ENCODE peak calls at places on chromosomes 1 and 21, in six cellular contexts. S, M, I, Z, F and R are unnamed samples. For H3K36me3 and H3K4me1, the result is how much of the 10 kb centered on the place peaks cover.

GRCh38 chr1:60863131-60863530 is 219.2 kb upstream of the NFIA start:
- DNase-seq in S (no peak), M (no peak), I (no peak), Z (no peak), F (no peak), R (no peak)

GRCh38 chr1:203271018-203271743 is 34.1 kb upstream of the BTG2 start:
- DNase-seq in S (peak), M (peak), I (peak), Z (peak), F (peak), R (peak)

GRCh38 chr21:38643404-38644023 is 145.2 kb upstream of the ERG start:
- DNase-seq in S (no peak), M (no peak), I (no peak), Z (no peak), F (no peak), R (no peak)

GRCh38 chr1:61950418-61950817 is 208.1 kb downstream of the PATJ start:
- DNase-seq in S (no peak), M (peak), I (peak), Z (no peak), F (peak), R (no peak)

GRCh38 chr1:245270972-245271371 is 116.2 kb downstream of the KIF26B start:
- DNase-seq in S (no peak), M (no peak), I (no peak), Z (no peak), F (no peak), R (no peak)

GRCh38 chr1:210621712-210622111 is 293.0 kb downstream of the HHAT start:
- DNase-seq in S (no peak), M (no peak), I (no peak), Z (no peak), F (no peak), R (no peak)

GRCh38 chr1:21263653-21264225 is 26.5 kb downstream of the ECE1 start:
- DNase-seq in S (no peak), M (no peak), I (no peak), Z (no peak), F (no peak), R (no peak)

GRCh38 chr1:115114308-115114707 is 25.0 kb upstream of the TSPAN2 start:
- DNase-seq in S (peak), M (no peak), I (no peak), Z (no peak), F (peak), R (no peak)

GRCh38 chr1:32798679-32799416 is 18.3 kb downstream of the YARS1 start:
- DNase-seq in S (no peak), M (peak), I (no peak), Z (no peak), F (peak), R (no peak)

GRCh38 chr1:90591355-90591969 is 125.6 kb downstream of the BARHL2 start:
- DNase-seq in S (no peak), M (no peak), I (no peak), Z (no peak), F (no peak), R (peak)
- H3K9ac ChIP-seq in S (no peak), M (no peak), I (no peak), Z (no peak), F (no peak), R (no peak)

DNA sequence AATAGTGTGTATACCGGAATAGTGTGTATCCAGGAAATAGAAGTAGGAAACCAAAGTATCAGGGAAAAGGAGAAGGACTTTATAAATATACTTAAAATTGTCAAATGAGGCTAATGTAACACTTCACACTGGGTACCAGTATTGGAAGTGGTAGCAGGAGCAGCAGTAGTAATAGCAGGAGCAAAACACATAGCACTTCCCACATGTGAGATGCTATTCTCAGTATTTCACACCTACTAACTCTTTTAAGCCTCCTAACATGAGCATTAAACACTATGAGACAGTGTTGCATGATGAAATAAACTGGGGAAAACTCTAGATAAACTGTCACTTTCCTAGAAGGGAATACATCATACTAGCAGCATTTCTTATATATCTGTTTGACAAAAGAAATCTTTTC is 376.7 kb downstream of the VAV3 start:
- DNase-seq in S (no peak), M (no peak), I (no peak), Z (no peak), F (no peak), R (no peak)
- H3K36me3 ChIP-seq in S (under half), M (under half), I (under half), Z (under half), F (under half), R (under half)

DNA sequence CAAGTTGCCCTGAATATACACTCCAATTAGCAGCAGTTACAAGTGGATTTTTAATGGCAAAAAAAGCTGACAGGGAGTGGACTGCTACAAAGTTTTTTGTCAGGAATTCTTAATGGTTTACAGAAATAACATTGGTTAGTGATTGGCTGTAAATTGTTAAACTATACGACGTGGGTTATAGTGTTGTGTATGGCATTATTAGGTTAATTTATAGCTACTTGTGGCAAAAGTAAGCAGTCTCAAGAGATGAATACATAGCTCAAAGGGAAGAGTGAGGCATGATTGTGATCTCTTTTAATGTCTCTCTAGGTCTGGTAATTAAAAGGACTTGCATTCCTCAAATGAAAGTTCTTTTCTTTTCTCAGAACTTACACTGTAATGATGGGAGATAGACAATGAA is 75.8 kb upstream of the CD1D start:
- DNase-seq in S (no peak), M (no peak), I (no peak), Z (no peak), F (no peak), R (no peak)
- H3K4me1 ChIP-seq in S (under half), M (under half), I (half or more), Z (under half), F (under half), R (under half)

DNA sequence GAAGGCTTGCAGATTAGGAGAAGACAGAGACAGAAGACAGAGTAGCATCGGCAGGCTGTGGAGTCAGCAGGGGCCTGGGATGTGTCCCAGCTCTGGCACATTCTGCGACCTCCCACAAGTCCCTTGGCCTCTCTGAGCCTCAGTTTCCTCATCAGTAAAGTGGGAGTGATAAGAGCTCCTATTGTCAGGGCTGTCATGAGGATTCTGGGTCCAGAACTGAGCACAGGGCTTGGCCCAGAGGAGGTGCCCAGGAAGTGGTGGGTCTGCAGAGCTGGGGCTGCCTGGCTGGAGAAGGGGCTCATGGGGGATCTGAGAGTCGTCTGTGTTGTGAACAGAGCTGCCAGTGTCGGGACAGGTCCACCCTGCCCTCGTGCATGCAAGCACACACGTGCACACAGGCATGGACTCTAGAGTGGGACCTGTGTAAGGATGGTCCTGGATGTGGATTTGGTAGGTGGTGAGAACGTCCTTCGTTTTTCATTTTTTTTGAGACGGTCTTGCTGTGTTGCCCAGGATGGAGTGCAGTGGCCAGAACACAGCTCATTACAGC is 262.9 kb downstream of the PTPRU start:
- DNase-seq in S (no peak), M (no peak), I (no peak), Z (no peak), F (no peak), R (no peak)
- H3K9ac ChIP-seq in S (no peak), M (no peak), I (no peak), Z (no peak), F (no peak), R (no peak)

GRCh38 chr1:201490708-201491131 is 16.2 kb downstream of the CSRP1 start:
- DNase-seq in S (no peak), M (no peak), I (no peak), Z (no peak), F (no peak), R (no peak)

GRCh38 chr1:201487742-201488141 is 18.8 kb upstream of the PHLDA3 start:
- DNase-seq in S (peak), M (no peak), I (no peak), Z (no peak), F (no peak), R (no peak)

GRCh38 chr1:201486158-201486557 is 17.2 kb upstream of the PHLDA3 start:
- DNase-seq in S (peak), M (no peak), I (no peak), Z (peak), F (no peak), R (no peak)

GRCh38 chr1:201489656-201490261 is 17.2 kb downstream of the CSRP1 start:
- DNase-seq in S (peak), M (peak), I (no peak), Z (no peak), F (no peak), R (no peak)

DNA sequence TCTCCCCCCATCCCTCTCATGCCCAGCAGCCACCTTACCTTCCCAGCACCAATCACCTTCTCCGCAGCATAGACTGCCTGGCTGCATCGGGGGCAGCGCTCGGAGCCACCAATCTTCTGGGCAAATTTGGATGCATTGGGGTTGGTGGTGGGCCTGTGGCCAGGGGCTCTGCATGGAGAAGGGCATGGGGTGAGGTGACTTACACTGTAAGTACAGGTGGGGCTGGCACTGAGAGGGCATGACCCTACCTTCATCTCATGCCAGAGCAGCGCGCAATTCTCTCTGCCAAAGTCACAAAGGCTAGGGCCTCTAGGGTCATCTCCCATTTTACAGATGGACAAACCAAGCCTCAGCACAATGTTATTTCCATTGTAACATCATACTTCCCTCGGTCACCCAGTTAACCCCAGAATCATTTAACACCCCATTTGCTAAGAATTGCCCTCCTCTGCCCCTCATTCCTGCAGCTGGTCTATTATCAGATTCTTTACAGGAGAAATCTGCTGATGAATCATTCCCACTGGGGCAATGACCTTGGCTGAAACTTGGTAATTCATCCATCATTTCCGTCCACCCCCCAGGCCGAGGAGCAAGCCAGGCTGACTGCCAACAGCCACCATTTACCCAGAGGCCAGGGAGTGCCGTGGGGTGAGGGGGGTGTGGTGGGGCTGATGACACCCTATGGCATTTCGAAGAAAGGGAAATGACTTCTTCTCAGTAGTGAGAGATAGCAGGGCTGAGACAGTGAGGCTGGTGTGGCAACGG is 17.9 kb downstream of the CSRP1 start:
- DNase-seq in S (peak), M (no peak), I (no peak), Z (peak), F (peak), R (no peak)
- H3K36me3 ChIP-seq in S (half or more), M (under half), I (under half), Z (half or more), F (under half), R (under half)

GRCh38 chr1:54798769-54799641 is 2.1 kb downstream of the TTC22 start:
- DNase-seq in S (peak), M (no peak), I (no peak), Z (peak), F (no peak), R (no peak)
- H3K4me1 ChIP-seq in S (under half), M (under half), I (under half), Z (under half), F (half or more), R (under half)

GRCh38 chr1:234656981-234657651 is 47.1 kb upstream of the IRF2BP2 start:
- DNase-seq in S (peak), M (no peak), I (no peak), Z (peak), F (peak), R (no peak)
- H3K9ac ChIP-seq in S (peak), M (no peak), I (no peak), Z (no peak), F (peak), R (no peak)